ENCODE peak calls at places on chromosomes 7 and 10, in seven cellular contexts. L is NCI-H2081 treated with DMSO at 0.1 percent for 48 hours; F is cardiac fibroblast; E is stimulated activated CD4-positive, alpha-beta T cell treated with anti-CD3 and anti-CD28 coated beads, Interleukin-4, amount 100 ng/mL, for 48 hours; K is activated CD8-positive, alpha-beta memory T cell treated with anti-CD3 and anti-CD28 coated beads for 24 hours; C is GM06990; V is stomach. W is an unnamed sample.
A peak's percentile ranks its signal among the peaks of the same experiment; 100 is the strongest.

GRCh38 chr7:109331423-109331822 is 761.7 kb downstream of the DNAJB9 start:
- DNase-seq in V (no peak), E (no peak), K (no peak), C (no peak), F (no peak), L (no peak), W (no peak)

GRCh38 chr7:2820508-2820934 is 23.6 kb downstream of the GNA12 start:
- DNase-seq in V (peak; percentile 58), C (no peak), E (no peak), K (no peak), F (peak; percentile 99), L (no peak), W (peak; percentile 89)

GRCh38 chr7:146660839-146661238 is 544.2 kb downstream of the CNTNAP2 start:
- DNase-seq in C (no peak), L (no peak), F (no peak), E (no peak), K (no peak), V (no peak), W (no peak)

GRCh38 chr10:118792501-118792900 is 37.7 kb upstream of the CACUL1 start:
- DNase-seq in F (peak; percentile 22), C (no peak), E (no peak), K (no peak), V (no peak), L (no peak), W (no peak)

GRCh38 chr7:1591876-1592275 is 22.0 kb upstream of the PSMG3 start:
- DNase-seq in E (no peak), L (no peak), C (no peak), K (peak; percentile 67), V (no peak), F (no peak), W (no peak)

GRCh38 chr7:124263232-124263827 is 230.5 kb upstream of the TMEM229A start:
- DNase-seq in C (peak; percentile 35), F (peak; percentile 15), E (no peak), K (no peak), L (no peak), V (no peak), W (no peak)

GRCh38 chr10:102420443-102420809 is 210 bp upstream of the FBXL15 start:
- DNase-seq in L (no peak), E (peak; percentile 80), K (no peak), F (no peak), V (peak; percentile 89), C (no peak), W (no peak)

GRCh38 chr10:114261116-114261515 is 22.1 kb downstream of the VWA2 start:
- DNase-seq in F (peak; percentile 51), K (no peak), E (no peak), L (no peak), C (no peak), V (no peak), W (no peak)

GRCh38 chr7:55131421-55131929 is 112.7 kb downstream of the EGFR start:
- DNase-seq in K (no peak), E (no peak), F (no peak), V (no peak), C (no peak), L (no peak), W (peak; percentile 28)

GRCh38 chr7:30562498-30562897 is 32.2 kb upstream of the GARS1 start:
- DNase-seq in K (no peak), V (no peak), C (no peak), F (peak; percentile 59), E (no peak), L (no peak), W (no peak)

GRCh38 chr7:137343483-137343841 is at the start of gene PTN:
- DNase-seq in L (no peak), K (no peak), V (no peak), E (no peak), C (no peak), F (peak; percentile 49), W (no peak)

GRCh38 chr7:11727864-11728263 is 104.1 kb downstream of the THSD7A start:
- DNase-seq in F (peak; percentile 18), L (no peak), K (no peak), V (no peak), E (no peak), C (no peak), W (no peak)